ENCODE peak calls at places on chromosomes 6 and 20, in seven cellular contexts. K, W, E, B, Y, M and H are unnamed samples.

GRCh38 chr6:2369606-2370005 is 124.2 kb upstream of the GMDS start:
- DNase-seq in K (no peak), W (no peak), E (no peak), B (no peak), Y (no peak), M (no peak), H (no peak)

GRCh38 chr20:50794181-50794845 is 548 bp upstream of the BCAS4 start:
- DNase-seq in K (peak), W (no peak), E (no peak), B (peak), Y (peak), M (no peak), H (no peak)

GRCh38 chr6:166438211-166438861 is 55.6 kb upstream of the MPC1 start:
- DNase-seq in K (no peak), W (no peak), E (no peak), B (peak), Y (no peak), M (no peak), H (no peak)

GRCh38 chr20:36591854-36592641 is 13.5 kb upstream of the RAB5IF start:
- DNase-seq in K (no peak), W (peak), E (no peak), B (no peak), Y (no peak), M (peak), H (no peak)

GRCh38 chr20:4112490-4113420 is 97.4 kb upstream of the RNF24 start:
- DNase-seq in K (no peak), W (peak), E (no peak), B (peak), Y (no peak), M (peak), H (no peak)

GRCh38 chr6:44076366-44077200 is 50.7 kb downstream of the MRPL14 start:
- DNase-seq in K (no peak), W (no peak), E (no peak), B (no peak), Y (peak), M (no peak), H (peak)

GRCh38 chr6:56510984-56511531 is 131.6 kb downstream of the DST start:
- DNase-seq in K (no peak), W (peak), E (no peak), B (no peak), Y (no peak), M (no peak), H (no peak)

GRCh38 chr6:47722178-47722577 is 23.8 kb downstream of the ADGRF4 start:
- DNase-seq in K (no peak), W (no peak), E (no peak), B (no peak), Y (no peak), M (no peak), H (peak)

GRCh38 chr6:168163096-168163731 is 84.2 kb upstream of the FRMD1 start:
- DNase-seq in K (no peak), W (no peak), E (no peak), B (peak), Y (no peak), M (no peak), H (no peak)

GRCh38 chr6:53294095-53294494 is 54.7 kb downstream of the ELOVL5 start:
- DNase-seq in K (no peak), W (peak), E (no peak), B (no peak), Y (peak), M (no peak), H (no peak)

GRCh38 chr20:6490849-6491248 is 276.6 kb upstream of the BMP2 start:
- DNase-seq in K (no peak), W (no peak), E (no peak), B (no peak), Y (no peak), M (no peak), H (no peak)

GRCh38 chr6:131216277-131216676 is 81.0 kb downstream of the AKAP7 start:
- DNase-seq in K (no peak), W (peak), E (no peak), B (no peak), Y (no peak), M (no peak), H (no peak)

GRCh38 chr6:57193177-57193576 is 21.1 kb downstream of the BAG2 start:
- DNase-seq in K (no peak), W (peak), E (no peak), B (no peak), Y (no peak), M (no peak), H (no peak)

GRCh38 chr6:33746036-33746600 is 587 bp downstream of the IP6K3 start:
- DNase-seq in K (no peak), W (peak), E (no peak), B (no peak), Y (no peak), M (no peak), H (no peak)

GRCh38 chr6:43771858-43772570 is 2.0 kb downstream of the VEGFA start:
- DNase-seq in K (peak), W (peak), E (peak), B (peak), Y (peak), M (peak), H (peak)

GRCh38 chr6:107305391-107305790 is 154.0 kb downstream of the PDSS2 start:
- DNase-seq in K (no peak), W (no peak), E (no peak), B (no peak), Y (no peak), M (no peak), H (no peak)

GRCh38 chr20:41234546-41234945 is 83.0 kb downstream of the ZHX3 start:
- DNase-seq in K (no peak), W (no peak), E (no peak), B (no peak), Y (no peak), M (no peak), H (no peak)

DNA sequence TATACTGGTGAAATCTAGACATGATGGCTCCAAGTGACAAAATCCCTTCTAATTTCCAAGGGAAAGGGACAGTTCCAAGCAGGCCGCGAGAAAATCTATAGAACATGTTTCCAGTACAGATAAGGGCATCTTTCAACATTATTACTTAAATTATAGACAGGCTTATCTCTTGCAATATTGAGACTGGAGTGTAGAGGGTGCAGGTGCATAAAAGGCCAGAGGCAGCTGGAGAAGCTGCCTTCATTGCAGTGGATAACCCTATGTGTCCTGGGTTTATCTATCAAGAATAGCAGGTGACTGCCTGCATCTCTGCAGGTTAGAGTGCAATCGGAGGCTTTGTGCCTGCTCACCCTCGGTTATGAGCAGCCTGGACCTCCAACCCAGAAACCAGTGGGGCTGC is 28.7 kb upstream of the ECI2 start:
- DNase-seq in K (no peak), W (no peak), E (no peak), B (no peak), Y (no peak), M (no peak), H (no peak)
- TF ChIP-seq CTCF in K (no peak), W (no peak), E (no peak), B (no peak), Y (no peak), M (peak), H (no peak)

GRCh38 chr6:73123632-73124329 is 101.5 kb downstream of the KHDC1L start:
- DNase-seq in K (no peak), W (no peak), E (no peak), B (no peak), Y (no peak), M (peak), H (no peak)

GRCh38 chr6:73116330-73116729 is 109.0 kb downstream of the KHDC1L start:
- DNase-seq in K (no peak), W (no peak), E (no peak), B (no peak), Y (no peak), M (no peak), H (no peak)

DNA sequence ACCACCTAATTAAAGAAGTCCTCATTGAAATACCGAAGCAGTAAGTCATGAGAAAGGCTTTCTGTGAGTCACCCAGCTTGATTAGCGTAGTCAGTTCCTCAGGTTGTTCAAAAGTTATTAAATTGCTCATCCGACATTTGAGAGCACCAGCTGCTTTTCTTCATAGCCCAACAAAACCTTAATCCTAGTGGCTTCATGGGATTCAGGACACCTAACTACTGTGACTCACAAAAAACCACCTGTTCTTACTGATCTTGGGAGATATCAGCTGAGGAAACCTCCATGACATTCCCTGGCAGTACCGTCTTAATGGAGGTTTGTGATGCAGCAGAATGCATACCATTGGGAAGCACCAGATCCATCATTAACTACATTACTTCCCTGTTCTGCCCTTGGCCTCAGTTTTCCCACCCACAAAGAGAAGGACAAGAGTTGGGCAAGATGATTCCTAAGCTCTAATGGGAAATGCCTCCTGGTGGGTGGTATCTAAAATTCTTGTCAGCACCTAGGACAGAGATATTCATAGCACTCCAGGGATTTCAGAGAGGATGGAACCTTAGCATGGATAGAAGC is 103.8 kb downstream of the KHDC1L start:
- DNase-seq in K (no peak), W (peak), E (no peak), B (no peak), Y (no peak), M (peak), H (no peak)
- TF ChIP-seq CTCF in K (no peak), W (no peak), E (no peak), B (no peak), Y (no peak), M (no peak), H (no peak)

DNA sequence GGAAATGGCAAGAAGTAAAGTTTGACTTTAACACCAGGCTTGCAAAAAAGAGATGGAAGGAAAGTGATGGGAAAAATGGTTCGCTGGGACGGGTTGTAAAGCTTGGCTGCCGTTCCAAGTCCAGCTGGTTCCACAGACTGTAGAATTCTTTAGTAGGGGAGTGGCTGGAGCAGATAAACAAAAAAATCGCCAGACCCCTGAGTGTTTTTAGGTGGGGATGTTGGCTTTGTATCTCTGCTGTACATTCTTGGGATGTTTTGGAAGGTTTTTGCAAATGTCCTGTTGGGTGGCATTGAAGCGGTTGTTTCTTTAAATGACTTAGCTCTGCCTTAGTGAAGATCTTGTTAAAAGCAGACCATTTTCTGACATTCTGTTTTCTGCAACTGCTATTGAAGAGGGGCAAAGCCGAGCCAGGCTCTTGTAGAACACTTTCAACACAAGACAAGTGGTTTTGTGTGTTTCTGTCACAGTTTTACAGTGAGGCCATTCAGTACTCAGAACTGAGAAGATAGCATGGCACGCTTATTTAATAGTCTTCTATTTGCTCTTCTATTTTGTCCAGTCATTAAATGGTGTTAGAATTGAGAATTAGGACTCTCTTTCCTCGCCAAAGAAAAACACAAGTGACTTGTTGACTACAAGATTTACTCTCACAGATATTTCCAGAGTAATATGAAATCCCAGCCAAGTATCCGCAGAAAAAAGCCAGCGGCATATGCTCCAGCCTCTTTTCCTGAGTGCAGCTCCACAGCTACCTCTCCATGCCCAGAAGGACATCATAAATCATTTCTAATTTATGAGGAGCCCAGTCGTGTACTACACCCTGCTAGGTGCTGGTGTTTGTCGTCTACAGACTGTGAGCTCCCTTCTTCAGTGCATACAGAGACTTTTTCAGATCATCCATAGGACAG is 65.7 kb downstream of the PHACTR2 start:
- DNase-seq in K (no peak), W (peak), E (no peak), B (no peak), Y (no peak), M (no peak), H (no peak)
- TF ChIP-seq CTCF in K (no peak), W (no peak), E (no peak), B (no peak), Y (no peak), M (no peak), H (no peak)

GRCh38 chr6:73608761-73609160 is 45.0 kb downstream of the SLC17A5 start:
- DNase-seq in K (no peak), W (no peak), E (no peak), B (peak), Y (no peak), M (no peak), H (no peak)

GRCh38 chr6:73613806-73614536 is 39.8 kb downstream of the SLC17A5 start:
- DNase-seq in K (no peak), W (no peak), E (no peak), B (peak), Y (no peak), M (no peak), H (no peak)

GRCh38 chr6:73614802-73615201 is 39.0 kb downstream of the SLC17A5 start:
- DNase-seq in K (no peak), W (no peak), E (no peak), B (no peak), Y (no peak), M (no peak), H (no peak)

GRCh38 chr6:73612611-73613010 is 41.2 kb downstream of the SLC17A5 start:
- DNase-seq in K (no peak), W (no peak), E (no peak), B (no peak), Y (no peak), M (no peak), H (no peak)

DNA sequence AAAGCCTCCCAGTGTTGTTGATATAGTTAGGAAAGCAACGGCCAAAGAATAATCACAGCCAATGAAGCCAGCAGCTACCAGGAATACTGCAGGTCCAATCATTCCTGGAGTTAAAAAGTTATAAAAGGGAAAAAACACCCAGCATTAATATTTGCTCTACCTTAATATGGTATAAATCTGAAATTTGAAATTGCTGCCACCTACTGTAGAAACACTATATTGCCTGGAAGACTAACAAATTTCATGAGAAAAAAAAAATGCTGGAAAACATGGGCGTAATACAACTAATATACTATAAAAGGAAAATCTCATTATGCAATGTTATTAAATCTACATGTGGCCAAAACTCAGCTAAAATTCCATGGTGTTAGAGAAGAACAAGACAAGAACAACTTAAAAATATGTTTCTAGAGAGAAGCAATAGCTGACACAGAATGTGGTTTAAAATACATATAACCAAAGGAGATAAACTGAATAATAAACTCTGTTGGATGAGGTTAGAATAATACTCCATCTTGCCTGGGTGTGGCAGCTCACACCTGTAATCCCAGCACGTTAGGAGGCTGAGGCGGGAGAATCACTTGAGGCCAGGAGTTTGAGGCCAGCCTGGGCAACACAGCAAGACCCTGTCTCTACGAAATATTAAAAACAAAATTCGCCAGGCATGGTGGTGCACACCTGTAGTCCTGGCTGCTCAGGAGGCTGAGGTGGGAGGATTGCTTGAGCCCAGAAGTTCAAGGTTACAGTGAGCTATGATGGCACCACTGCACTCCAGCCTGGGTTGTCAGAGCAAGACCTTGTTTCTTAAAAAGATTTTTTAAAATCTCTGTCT is 43.1 kb downstream of the SLC17A5 start:
- DNase-seq in K (peak), W (peak), E (no peak), B (peak), Y (peak), M (peak), H (peak)
- TF ChIP-seq CTCF in K (peak), W (peak), E (peak), B (no peak), Y (peak), M (peak), H (peak)

DNA sequence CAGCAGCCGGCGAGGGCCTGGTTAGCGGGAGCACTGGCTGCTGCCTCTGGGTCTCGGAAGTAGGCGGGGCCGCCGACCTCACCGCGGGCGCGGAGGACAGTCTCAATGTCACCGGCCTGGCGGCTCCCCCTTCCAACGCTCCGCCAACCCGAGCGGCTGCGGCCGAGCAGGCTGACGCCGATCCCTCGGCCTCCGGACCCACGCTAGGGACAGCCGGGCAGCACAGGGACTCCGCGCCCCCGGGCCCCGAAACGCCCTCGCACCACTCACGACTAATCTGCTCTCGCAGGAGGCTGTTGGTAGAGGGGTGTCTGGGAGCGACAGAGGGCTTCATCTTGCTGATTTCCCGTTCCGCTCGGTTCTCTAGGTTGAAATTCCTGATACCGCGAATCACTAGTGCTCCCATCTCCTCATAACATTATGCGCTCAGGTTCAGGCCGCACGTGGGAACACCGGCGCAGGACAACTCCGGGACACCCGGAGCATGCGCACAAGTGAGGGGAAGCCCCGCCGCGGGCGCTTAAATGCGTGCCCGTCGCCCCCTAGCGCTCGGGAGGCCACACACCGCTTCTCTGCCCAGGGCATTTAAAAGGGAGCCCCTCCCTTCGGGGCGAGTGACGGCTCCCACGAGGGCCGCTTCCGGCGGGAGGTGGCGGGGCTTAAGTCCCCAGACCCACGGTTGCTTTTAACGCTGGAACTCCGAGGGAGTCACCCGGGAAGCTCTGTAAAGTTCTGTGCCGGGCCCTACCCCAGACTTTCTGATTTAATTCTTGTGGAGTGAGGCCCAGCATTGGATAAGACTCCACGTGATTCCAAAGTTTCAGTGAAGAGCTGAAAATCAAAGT is at the start of gene NDUFAF4:
- DNase-seq in K (peak), W (peak), E (peak), B (peak), Y (peak), M (peak), H (peak)
- TF ChIP-seq CTCF in K (peak), W (peak), E (peak), B (no peak), Y (peak), M (peak), H (peak)